ENCODE peak calls at places on chromosomes 16 and 17, in nine cellular contexts. M is foreskin fibroblast; F is head of caudate nucleus; G is activated CD4-positive, alpha-beta T cell treated with anti-CD3 and anti-CD28 coated beads for 48 hours; T is stimulated activated CD8-positive, alpha-beta memory T cell treated with anti-CD3 and anti-CD28 coated beads, Interleukin-2, amount 100 ng/mL, for 1 hour; I is uterus; Y is iris pigment epithelial cell; K is NCI-H69; Q is AG09319. E is an unnamed sample.

GRCh38 chr17:75087558-75088453 is at the start of gene SLC16A5:
- DNase-seq in T (no peak), K (peak), I (peak), F (no peak), Q (peak), Y (peak), G (peak), M (peak), E (peak)

GRCh38 chr17:64387545-64388171 is 3.0 kb downstream of the PECAM1 start:
- DNase-seq in T (no peak), I (no peak), F (no peak), Y (no peak), M (no peak), Q (no peak), K (no peak), G (no peak), E (no peak)

GRCh38 chr17:65243838-65244237 is 106.7 kb downstream of the RGS9 start:
- DNase-seq in F (peak), M (peak), Y (peak), G (peak), Q (no peak), I (no peak), T (no peak), K (peak), E (peak)

GRCh38 chr16:13102401-13102800 is 201.0 kb downstream of the SHISA9 start:
- DNase-seq in T (no peak), Q (no peak), K (no peak), Y (no peak), I (no peak), M (no peak), G (no peak), F (no peak), E (no peak)

GRCh38 chr16:88368036-88368435 is 14.7 kb upstream of the ZNF469 start:
- DNase-seq in T (no peak), F (no peak), I (no peak), G (no peak), Y (no peak), M (no peak), K (no peak), Q (no peak), E (no peak)

GRCh38 chr17:1149869-1150268 is 29.9 kb downstream of the ABR start:
- DNase-seq in Y (no peak), Q (no peak), I (no peak), T (no peak), M (no peak), F (no peak), G (no peak), K (no peak), E (no peak)

GRCh38 chr17:38920374-38921291 is 4.8 kb upstream of the LASP1NB start:
- DNase-seq in I (no peak), K (no peak), G (no peak), Y (no peak), Q (no peak), F (no peak), T (no peak), M (no peak), E (no peak)

GRCh38 chr17:58335061-58335731 is 6.6 kb upstream of the TSPOAP1 start:
- DNase-seq in I (no peak), G (peak), Y (no peak), K (no peak), F (no peak), Q (no peak), M (no peak), T (no peak), E (no peak)

GRCh38 chr17:63760771-63761539 is 12.4 kb downstream of the CCDC47 start:
- DNase-seq in F (no peak), Y (peak), G (peak), K (no peak), M (no peak), Q (no peak), I (no peak), T (no peak), E (no peak)

GRCh38 chr17:76397687-76398522 is 13.5 kb downstream of the SPHK1 start:
- DNase-seq in M (peak), Q (peak), G (peak), F (peak), I (peak), Y (peak), K (peak), T (peak), E (peak)

GRCh38 chr16:72195609-72196008 is 23.7 kb upstream of the PMFBP1 start:
- DNase-seq in G (no peak), F (no peak), M (no peak), Q (no peak), T (no peak), Y (no peak), I (no peak), K (no peak), E (no peak)

GRCh38 chr17:45437461-45438283 is 5.0 kb upstream of the ARHGAP27 start:
- DNase-seq in T (no peak), G (no peak), Y (no peak), Q (no peak), F (no peak), I (no peak), M (no peak), K (no peak), E (no peak)

GRCh38 chr16:88066680-88067529 is 115.7 kb downstream of the BANP start:
- DNase-seq in F (no peak), M (no peak), Y (no peak), K (no peak), I (no peak), T (no peak), Q (no peak), G (no peak), E (no peak)

GRCh38 chr16:69827527-69827926 is 65.4 kb downstream of the WWP2 start:
- DNase-seq in Q (no peak), G (no peak), M (no peak), Y (no peak), F (no peak), K (no peak), T (no peak), I (no peak), E (no peak)

GRCh38 chr17:15955793-15956541 is 11.0 kb downstream of the ADORA2B start:
- DNase-seq in Q (no peak), Y (no peak), I (no peak), T (no peak), M (no peak), F (no peak), G (no peak), K (peak), E (no peak)

GRCh38 chr17:30226878-30227277 is 8.6 kb downstream of the SLC6A4 start:
- DNase-seq in Q (no peak), Y (no peak), G (no peak), M (no peak), F (no peak), I (no peak), K (peak), T (no peak), E (no peak)

GRCh38 chr17:81538651-81539570 is 10.7 kb downstream of the FSCN2 start:
- DNase-seq in Y (no peak), G (no peak), T (no peak), F (no peak), I (no peak), M (no peak), K (no peak), Q (no peak), E (no peak)

E was measured in AG08395.